ENCODE peak calls at places on chromosomes 13 and 19, in six cellular contexts. K is dermis blood vessel endothelial cell; J is SHP77; O is stimulated activated CD4-positive, alpha-beta T cell treated with anti-CD3 and anti-CD28 coated beads, Interleukin-2, amount 100 ng/mL, for 48 hours; D is activated gamma-delta T cell treated with anti-CD3 and anti-CD28 coated beads, Interleukin-2, amount 50 U/mL, for 16 hours; W is colonic mucosa. B is an unnamed sample.
A peak's percentile ranks its signal among the peaks of the same experiment; 100 is the strongest.

GRCh38 chr13:52975969-52976368 is 52.6 kb upstream of the OLFM4 start:
- DNase-seq in K (no peak), W (no peak), D (no peak), J (no peak), O (no peak), B (no peak)

GRCh38 chr13:23443878-23444277 is 10.4 kb upstream of the SACS start:
- DNase-seq in W (no peak), J (peak; percentile 90), O (no peak), K (no peak), D (no peak), B (no peak)

GRCh38 chr19:46660008-46660517 is 919 bp downstream of the DACT3 start:
- DNase-seq in K (no peak), W (no peak), D (no peak), O (no peak), J (no peak), B (no peak)

GRCh38 chr13:43663474-43664090 is 123.2 kb downstream of the ENOX1 start:
- DNase-seq in J (no peak), O (no peak), W (no peak), K (no peak), D (no peak), B (no peak)

GRCh38 chr19:41376241-41376997 is at the start of gene TMEM91:
- DNase-seq in J (no peak), D (no peak), W (peak; percentile 45), O (no peak), K (peak; percentile 25), B (no peak)

GRCh38 chr19:46546194-46546896 is 50.7 kb upstream of the PNMA8B start:
- DNase-seq in D (no peak), K (peak; percentile 7), J (no peak), W (peak; percentile 62), O (no peak), B (peak; percentile 82)

GRCh38 chr13:95224064-95224463 is 77.2 kb downstream of the ABCC4 start:
- DNase-seq in O (no peak), K (no peak), D (no peak), W (no peak), J (no peak), B (no peak)

GRCh38 chr19:13995017-13995728 is 10.9 kb downstream of the RFX1 start:
- DNase-seq in D (no peak), O (no peak), K (peak; percentile 34), W (no peak), J (no peak), B (no peak)

GRCh38 chr19:38666662-38667448 is 19.4 kb downstream of the ACTN4 start:
- DNase-seq in W (no peak), O (no peak), J (no peak), D (no peak), K (peak; percentile 93), B (peak; percentile 58)

GRCh38 chr13:20616059-20616797 is 49.3 kb downstream of the IFT88 start:
- DNase-seq in D (no peak), K (peak; percentile 73), J (no peak), W (no peak), O (no peak), B (no peak)

GRCh38 chr13:108705031-108705430 is 75.6 kb downstream of the MYO16 start:
- DNase-seq in D (no peak), W (no peak), O (no peak), K (no peak), J (no peak), B (no peak)

GRCh38 chr19:7992575-7992974 is 12.9 kb downstream of the ELAVL1 start:
- DNase-seq in K (no peak), W (no peak), O (no peak), D (no peak), J (no peak), B (peak; percentile 36)

GRCh38 chr19:54477650-54478049 is 4.6 kb upstream of the CDC42EP5 start:
- DNase-seq in O (no peak), W (peak; percentile 47), J (no peak), K (no peak), D (no peak), B (peak; percentile 77)

GRCh38 chr19:2997720-2998119 is 20.4 kb downstream of the TLE6 start:
- DNase-seq in D (no peak), W (no peak), K (no peak), O (no peak), J (no peak), B (no peak)

GRCh38 chr19:21751379-21751778 is 16.0 kb downstream of the ZNF100 start:
- DNase-seq in K (no peak), J (no peak), O (no peak), D (no peak), W (no peak), B (no peak)

GRCh38 chr19:4016486-4016885 is 8.9 kb downstream of the PIAS4 start:
- DNase-seq in W (no peak), J (no peak), O (no peak), K (no peak), D (no peak), B (no peak)

GRCh38 chr19:35264281-35265125 is 4.3 kb upstream of the USF2 start:
- DNase-seq in J (no peak), W (no peak), K (no peak), D (no peak), O (no peak), B (no peak)

GRCh38 chr19:47275866-47276461 is 1.3 kb downstream of the INAFM1 start:
- DNase-seq in J (no peak), O (no peak), K (no peak), W (no peak), D (no peak), B (no peak)

GRCh38 chr19:56080669-56081401 is 40.3 kb downstream of the ZNF787 start:
- DNase-seq in O (peak; percentile 76), K (peak; percentile 89), W (peak; percentile 82), D (peak; percentile 51), J (peak; percentile 65), B (peak; percentile 66)

GRCh38 chr13:114279770-114280169 is 1.6 kb upstream of the UPF3A start:
- DNase-seq in O (no peak), D (no peak), J (no peak), K (no peak), W (no peak), B (no peak)

GRCh38 chr19:7953576-7953975 is 10.1 kb upstream of the TIMM44 start:
- DNase-seq in W (no peak), D (no peak), O (no peak), K (no peak), J (no peak), B (no peak)

GRCh38 chr13:106762711-106763110 is 194.8 kb upstream of the ARGLU1 start:
- DNase-seq in W (no peak), K (no peak), D (no peak), J (no peak), O (no peak), B (no peak)

GRCh38 chr13:43021926-43022670 is 1.3 kb upstream of the DNAJC15 start:
- DNase-seq in W (no peak), J (no peak), O (no peak), D (no peak), K (no peak), B (no peak)

GRCh38 chr19:38624822-38625221 is 5.8 kb downstream of the EIF3K start:
- DNase-seq in D (no peak), O (no peak), K (no peak), W (no peak), J (no peak), B (no peak)

GRCh38 chr13:79936368-79937136 is 404.4 kb downstream of the SPRY2 start:
- DNase-seq in D (no peak), K (peak; percentile 100), J (no peak), O (no peak), W (no peak), B (no peak)

GRCh38 chr19:23118400-23118799 is 1.6 kb downstream of the ZNF730 start:
- DNase-seq in D (no peak), W (no peak), K (no peak), O (no peak), J (no peak), B (no peak)

GRCh38 chr13:79749985-79750551 is 269.1 kb downstream of the NDFIP2 start:
- DNase-seq in D (no peak), J (no peak), K (peak; percentile 87), O (no peak), W (no peak), B (peak; percentile 3)

GRCh38 chr19:47631681-47632446 is 22.9 kb downstream of the BICRA start:
- DNase-seq in W (no peak), J (no peak), K (no peak), O (no peak), D (no peak), B (no peak)

GRCh38 chr19:7435602-7436001 is 53.2 kb downstream of the PEX11G start:
- DNase-seq in W (no peak), K (no peak), O (no peak), D (no peak), J (no peak), B (no peak)

GRCh38 chr13:43572601-43573360 is 214.0 kb downstream of the ENOX1 start:
- DNase-seq in W (no peak), K (no peak), D (no peak), J (no peak), O (no peak), B (no peak)

GRCh38 chr19:51124729-51125128 is at the start of gene SIGLEC9:
- DNase-seq in W (no peak), O (no peak), J (no peak), K (no peak), D (no peak), B (no peak)

GRCh38 chr13:87052731-87053130 is 618.4 kb upstream of the SLITRK5 start:
- DNase-seq in O (no peak), J (no peak), W (no peak), D (no peak), K (no peak), B (no peak)

GRCh38 chr19:8108560-8109445 is 40.6 kb downstream of the FBN3 start:
- DNase-seq in D (no peak), O (no peak), K (no peak), W (no peak), J (no peak), B (no peak)

GRCh38 chr13:110746443-110746842 is 32.9 kb downstream of the ING1 start:
- DNase-seq in K (no peak), D (no peak), O (no peak), W (no peak), J (no peak), B (no peak)

B was measured in small intestine.